ENCODE peak calls at places on chromosome 1, in seven cellular contexts. N, T, F, W, G, R and S are unnamed samples. For H3K4me1, the result is how much of the 10 kb centered on the place peaks cover.

GRCh38 chr1:167808104-167808503 is 86.3 kb downstream of the MPZL1 start:
- DNase-seq in G (no peak), T (no peak), R (no peak), W (no peak), F (no peak), N (no peak), S (no peak)

GRCh38 chr1:186793582-186793927 is 35.2 kb upstream of the PLA2G4A start:
- DNase-seq in G (no peak), R (no peak), W (no peak), N (no peak), T (no peak), F (no peak), S (no peak)

GRCh38 chr1:2972879-2973575 is 48.2 kb upstream of the ACTRT2 start:
- DNase-seq in W (no peak), T (peak), F (no peak), N (no peak), G (no peak), R (no peak), S (peak)

GRCh38 chr1:61445269-61445825 is 279.6 kb downstream of the TM2D1 start:
- DNase-seq in F (no peak), R (no peak), T (no peak), W (no peak), N (no peak), G (no peak), S (no peak)

GRCh38 chr1:197915797-197916686 is 1.1 kb upstream of the LHX9 start:
- DNase-seq in N (peak), T (peak), F (peak), W (peak), R (peak), G (no peak), S (no peak)

GRCh38 chr1:154937051-154937987 is 800 bp upstream of the PMVK start:
- DNase-seq in G (peak), W (peak), N (peak), T (peak), R (peak), F (peak), S (peak)

GRCh38 chr1:961132-961652 is 808 bp downstream of the KLHL17 start:
- DNase-seq in W (no peak), R (no peak), F (no peak), T (no peak), G (no peak), N (peak), S (no peak)

GRCh38 chr1:177913762-177914540 is 55.9 kb downstream of the SEC16B start:
- DNase-seq in W (peak), R (peak), F (peak), G (no peak), T (no peak), N (no peak), S (no peak)

GRCh38 chr1:27368872-27369703 is 2.3 kb upstream of the MAP3K6 start:
- DNase-seq in W (no peak), N (no peak), T (no peak), R (no peak), F (no peak), G (no peak), S (no peak)

GRCh38 chr1:155116113-155116764 is 11.4 kb upstream of the EFNA1 start:
- DNase-seq in G (no peak), N (no peak), R (no peak), F (no peak), T (no peak), W (no peak), S (no peak)

GRCh38 chr1:95139039-95139438 is 21.9 kb downstream of the TLCD4 start:
- DNase-seq in G (no peak), T (no peak), R (no peak), W (no peak), F (no peak), N (no peak), S (no peak)

GRCh38 chr1:15188678-15189077 is 35.1 kb downstream of the TMEM51 start:
- DNase-seq in W (no peak), N (no peak), F (no peak), T (no peak), R (no peak), G (no peak), S (no peak)

GRCh38 chr1:12047120-12047876 is 15.8 kb upstream of the TNFRSF8 start:
- DNase-seq in N (no peak), T (no peak), F (no peak), G (no peak), W (no peak), R (no peak), S (no peak)

GRCh38 chr1:175839678-175840669 is 96.6 kb upstream of the TNR start:
- DNase-seq in F (peak), W (peak), R (no peak), G (no peak), T (no peak), N (no peak), S (no peak)

GRCh38 chr1:164337885-164338284 is 221.1 kb upstream of the PBX1 start:
- DNase-seq in G (no peak), T (no peak), F (peak), W (no peak), N (no peak), R (peak), S (no peak)
- TF ChIP-seq POLR2AphosphoS5 in G (no peak), T (no peak), F (no peak), W (no peak), N (no peak), R (no peak), S (no peak)

DNA sequence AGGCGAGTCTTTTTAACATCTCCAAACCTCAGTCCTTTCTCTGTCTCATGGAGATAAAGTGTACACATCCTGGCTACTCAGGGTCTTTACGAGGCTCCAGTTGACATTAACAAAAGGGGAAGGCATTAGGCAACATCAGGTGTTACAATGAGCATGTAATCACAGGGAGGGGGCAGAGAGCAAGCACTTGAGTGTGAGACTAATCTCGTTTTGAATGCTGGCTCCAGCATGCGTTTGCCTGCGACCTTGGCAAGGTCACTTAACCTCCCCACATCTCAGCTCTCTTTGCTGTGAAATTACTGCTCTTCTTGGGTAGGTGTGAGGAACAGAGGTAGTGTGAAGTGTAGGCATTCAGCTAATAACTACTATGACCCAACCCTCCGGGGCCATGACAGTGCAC is 3.1 kb downstream of the TNNT2 start:
- DNase-seq in G (no peak), W (no peak), F (no peak), R (no peak), N (no peak), T (no peak), S (no peak)
- H3K4me1 ChIP-seq in G (under half), W (under half), F (under half), R (under half), N (under half), T (under half), S (under half)

GRCh38 chr1:206083750-206084149 is 30.8 kb downstream of the RHEX start:
- DNase-seq in W (no peak), G (no peak), N (no peak), F (no peak), T (no peak), R (no peak), S (no peak)
- TF ChIP-seq CTCF in W (no peak), G (no peak), N (no peak), F (no peak), T (no peak), R (no peak), S (no peak)

GRCh38 chr1:32265846-32266245 is 14.8 kb downstream of the LCK start:
- DNase-seq in N (no peak), F (no peak), G (no peak), R (no peak), T (no peak), W (no peak), S (no peak)

GRCh38 chr1:32263744-32264143 is 12.7 kb downstream of the LCK start:
- DNase-seq in R (no peak), N (no peak), W (no peak), T (no peak), G (no peak), F (no peak), S (no peak)

GRCh38 chr1:32269744-32270143 is 18.7 kb downstream of the LCK start:
- DNase-seq in W (no peak), N (no peak), F (no peak), G (no peak), R (no peak), T (no peak), S (no peak)

GRCh38 chr1:32272557-32273388 is 19.1 kb upstream of the HDAC1 start:
- DNase-seq in W (no peak), T (peak), R (no peak), F (no peak), N (peak), G (no peak), S (no peak)

DNA sequence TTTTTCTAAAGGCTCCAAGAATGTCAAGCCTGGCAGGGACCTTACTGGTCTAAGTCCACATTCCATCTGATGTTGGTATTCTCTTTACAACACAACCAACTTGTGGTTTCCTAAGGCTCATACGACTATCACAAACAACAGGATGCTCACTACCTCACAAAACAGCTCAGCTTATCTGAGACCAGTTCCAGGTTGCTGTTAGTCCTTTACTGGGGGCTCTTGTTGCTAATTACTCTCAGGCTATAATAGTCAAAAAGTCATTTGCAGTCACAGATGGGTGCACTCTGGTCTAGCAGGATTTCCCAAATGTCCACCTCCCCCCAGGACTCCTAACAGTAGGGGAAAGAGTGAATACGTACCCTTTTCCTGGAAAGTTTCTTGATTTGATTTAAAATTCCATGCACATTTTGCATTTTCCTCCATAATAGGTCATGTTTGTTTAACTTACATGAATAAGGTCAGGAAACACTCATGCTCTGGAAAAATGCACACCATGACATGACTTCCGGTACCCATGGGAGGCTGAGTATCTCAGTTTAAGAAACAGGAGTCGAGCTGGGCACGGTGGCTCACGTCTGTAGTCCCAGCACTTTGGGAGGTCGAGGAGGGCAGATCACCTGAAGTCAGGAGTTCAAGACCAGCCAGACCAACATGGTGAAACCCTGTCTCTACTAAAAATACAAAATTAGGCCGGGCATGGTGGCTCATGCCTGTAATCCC is 16.0 kb downstream of the LCK start:
- DNase-seq in T (no peak), N (no peak), R (no peak), W (no peak), F (peak), G (no peak), S (no peak)
- TF ChIP-seq POLR2AphosphoS5 in T (no peak), N (no peak), R (no peak), W (no peak), F (no peak), G (no peak), S (no peak)

DNA sequence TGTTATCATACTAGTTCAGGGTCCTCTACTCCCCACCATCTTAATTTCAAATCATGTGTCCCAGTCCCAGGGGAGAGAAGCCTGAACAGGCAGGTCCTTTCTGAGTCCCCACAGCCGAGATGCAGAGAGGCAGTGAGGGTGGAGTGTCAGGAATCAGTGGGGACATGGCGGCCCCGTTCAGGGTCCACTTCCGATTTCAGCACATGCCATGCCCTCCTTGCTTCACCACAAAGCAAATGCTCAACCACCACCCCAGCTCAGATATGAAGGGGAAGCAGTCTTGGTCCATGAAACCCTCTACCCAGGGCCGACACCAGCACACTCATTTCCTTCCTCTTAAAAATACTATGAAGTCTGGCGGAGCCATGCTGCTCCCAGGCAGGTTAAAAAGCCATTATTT is 5.1 kb upstream of the SEMA4A start:
- DNase-seq in F (no peak), R (no peak), W (no peak), G (no peak), N (no peak), T (peak), S (no peak)
- H3K4me1 ChIP-seq in F (half or more), R (under half), W (under half), G (under half), N (under half), T (under half), S (under half)

DNA sequence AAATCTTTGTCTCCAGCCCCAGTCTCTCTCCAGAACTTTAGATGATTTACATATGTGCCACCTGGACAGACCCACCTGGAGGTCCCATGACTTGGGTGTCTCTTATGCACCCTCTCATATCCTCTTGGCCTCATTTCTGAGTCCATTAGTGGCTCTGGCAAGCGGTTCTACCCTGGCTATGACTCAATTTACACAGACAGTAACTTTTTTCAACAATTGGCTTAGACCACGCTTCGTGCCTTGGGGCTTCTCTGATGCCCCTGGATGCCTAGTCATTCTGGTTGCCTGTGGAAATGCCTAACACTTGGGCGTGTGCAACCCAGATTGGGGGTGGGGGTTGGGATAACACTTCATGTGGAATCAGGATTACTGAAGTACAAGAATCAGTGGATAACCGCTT is 57.1 kb upstream of the GADD45A start:
- DNase-seq in R (no peak), G (no peak), T (no peak), N (no peak), F (no peak), W (no peak), S (no peak)
- TF ChIP-seq CTCF in R (no peak), G (no peak), T (no peak), N (no peak), F (no peak), W (no peak), S (no peak)

DNA sequence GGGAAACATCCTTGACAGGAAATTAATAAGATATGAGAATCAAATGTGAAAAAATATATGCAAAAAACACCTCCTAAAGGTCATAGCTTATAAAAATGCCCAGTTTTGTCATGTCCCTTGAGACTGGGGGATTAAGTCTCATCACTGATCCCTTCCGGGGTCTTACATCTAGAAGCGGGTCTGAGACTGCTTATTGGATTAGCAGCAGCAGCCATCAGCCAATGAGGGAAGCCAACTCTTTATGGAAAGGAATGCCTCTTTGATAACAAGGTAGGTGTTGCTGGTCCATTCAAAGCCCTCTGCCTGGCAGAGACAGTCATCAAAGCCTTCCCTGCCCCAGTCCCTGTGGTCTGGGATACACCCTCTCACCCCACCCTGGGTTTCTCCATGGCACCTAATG is 3.9 kb upstream of the CACNA1S start:
- DNase-seq in R (no peak), W (no peak), T (no peak), G (no peak), F (no peak), N (no peak), S (no peak)
- TF ChIP-seq POLR2AphosphoS5 in R (no peak), W (no peak), T (no peak), G (no peak), F (no peak), N (no peak), S (no peak)

DNA sequence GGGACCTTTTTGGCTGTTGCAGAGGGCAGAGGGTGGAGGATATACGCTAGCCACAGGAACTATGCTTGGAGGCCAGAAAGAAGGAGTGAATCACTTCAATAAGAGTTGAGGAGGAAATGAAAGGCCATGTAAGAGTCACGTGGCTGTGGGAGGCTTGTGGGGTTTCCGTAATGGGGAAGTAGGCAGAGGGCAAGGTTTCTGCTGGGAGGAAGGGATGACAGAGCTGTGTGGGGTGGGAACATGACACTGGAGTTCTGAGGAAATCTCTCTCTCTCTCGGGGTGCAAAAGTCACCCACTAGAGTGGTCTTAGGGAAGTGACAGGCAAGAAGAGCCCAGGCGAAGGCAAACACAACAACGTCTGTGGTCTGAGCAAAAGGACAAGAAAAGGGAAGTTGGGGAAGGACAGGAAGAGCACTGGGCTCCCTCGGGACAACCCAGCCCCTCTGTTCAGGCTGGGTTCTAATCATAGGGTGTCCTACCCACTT is 3.9 kb upstream of the CD1C start:
- DNase-seq in T (peak), N (no peak), F (no peak), W (peak), G (no peak), R (no peak), S (no peak)
- H3K4me1 ChIP-seq in T (under half), N (under half), F (under half), W (under half), G (under half), R (under half), S (under half)

DNA sequence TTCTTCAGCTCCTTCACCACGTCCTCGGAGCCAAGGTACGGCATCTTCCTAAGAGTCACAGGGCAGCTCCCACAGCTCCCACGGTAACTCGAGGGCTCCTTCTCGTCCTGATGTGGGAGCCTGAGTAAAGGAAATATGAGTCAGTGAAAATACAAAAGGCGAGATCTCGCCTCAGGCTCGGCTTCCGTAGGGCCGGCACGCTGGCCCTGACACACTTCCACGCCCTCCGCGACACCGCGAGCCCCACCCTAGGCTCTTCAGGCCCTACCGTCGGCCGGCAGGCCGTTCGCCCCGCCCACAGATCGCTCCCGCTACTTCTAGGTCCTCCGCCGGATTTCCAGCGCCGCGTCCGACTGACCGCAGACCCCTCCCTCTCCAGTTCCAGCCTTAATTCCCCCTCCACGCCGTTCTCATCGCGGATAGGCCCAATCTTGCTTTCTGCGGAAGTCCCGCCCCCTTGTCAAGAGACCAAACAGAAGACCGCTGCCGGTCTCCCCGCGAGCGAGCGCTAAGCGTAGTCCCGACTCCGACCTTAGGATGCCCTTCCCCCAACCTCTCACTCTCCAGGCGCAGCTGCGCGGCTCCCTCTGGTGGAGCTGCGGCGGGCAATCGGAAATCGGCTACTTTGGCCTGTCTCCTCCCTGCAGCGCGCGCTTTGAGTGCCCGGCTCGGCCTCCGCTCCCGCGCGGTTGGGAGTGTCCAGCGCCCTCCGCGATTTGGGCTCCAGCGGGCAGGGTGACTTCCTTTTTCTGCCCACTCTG is at the start of the genes AP4B1 and DCLRE1B:
- DNase-seq in G (peak), W (peak), F (peak), R (peak), N (peak), T (peak), S (peak)
- TF ChIP-seq CTCF in G (peak), W (peak), F (peak), R (peak), N (peak), T (peak), S (peak)